ENCODE peak calls at places on chromosomes 13 and 19, in ten cellular contexts. R, A, B, I, W, P, T, D, F and K are unnamed samples.
A peak's percentile ranks its signal among the peaks of the same experiment; 100 is the strongest.

GRCh38 chr13:98976941-98977340 is 923 bp downstream of the DOCK9 start:
- DNase-seq in R (no peak), A (no peak), B (no peak), I (no peak), W (peak; percentile 12), P (no peak), T (no peak), D (no peak), F (no peak), K (peak; percentile 55)

GRCh38 chr19:40411125-40411842 is 1.9 kb downstream of the PRX start:
- DNase-seq in R (no peak), A (no peak), B (no peak), I (no peak), W (no peak), P (no peak), T (peak; percentile 62), D (no peak), F (no peak), K (no peak)

GRCh38 chr19:14381689-14382474 is 638 bp downstream of the ADGRE5 start:
- DNase-seq in R (no peak), A (no peak), B (peak; percentile 77), I (no peak), W (peak; percentile 20), P (peak; percentile 77), T (no peak), D (peak; percentile 44), F (no peak), K (no peak)

GRCh38 chr13:106083620-106084350 is 451.7 kb downstream of the EFNB2 start:
- DNase-seq in R (no peak), A (peak; percentile 63), B (no peak), I (peak; percentile 49), W (peak; percentile 54), P (no peak), T (no peak), D (peak; percentile 59), F (no peak), K (peak; percentile 86)

GRCh38 chr13:78185700-78186099 is 267.1 kb upstream of the EDNRB start:
- DNase-seq in R (no peak), A (no peak), B (no peak), I (no peak), W (no peak), P (no peak), T (no peak), D (no peak), F (no peak), K (no peak)

GRCh38 chr13:28100149-28101121 is at the start of gene FLT3:
- DNase-seq in R (no peak), A (peak; percentile 82), B (no peak), I (peak; percentile 27), W (peak; percentile 38), P (no peak), T (no peak), D (peak; percentile 7), F (no peak), K (peak; percentile 10)

GRCh38 chr19:12952488-12953455 is 4.3 kb downstream of the GADD45GIP1 start:
- DNase-seq in R (no peak), A (no peak), B (no peak), I (no peak), W (peak; percentile 88), P (peak; percentile 73), T (no peak), D (peak; percentile 89), F (peak; percentile 49), K (peak; percentile 86)

GRCh38 chr13:31866099-31866498 is 126.8 kb downstream of the RXFP2 start:
- DNase-seq in R (no peak), A (no peak), B (no peak), I (no peak), W (no peak), P (no peak), T (no peak), D (no peak), F (no peak), K (no peak)

GRCh38 chr13:53298426-53298825 is 269.8 kb downstream of the OLFM4 start:
- DNase-seq in R (no peak), A (no peak), B (no peak), I (no peak), W (no peak), P (no peak), T (no peak), D (no peak), F (no peak), K (no peak)

GRCh38 chr19:47541507-47541906 is 26.6 kb upstream of the NAPA start:
- DNase-seq in R (no peak), A (no peak), B (peak; percentile 26), I (no peak), W (no peak), P (no peak), T (no peak), D (no peak), F (no peak), K (no peak)

GRCh38 chr13:83919775-83920174 is 37.5 kb upstream of the SLITRK1 start:
- DNase-seq in R (no peak), A (peak; percentile 19), B (no peak), I (no peak), W (no peak), P (no peak), T (no peak), D (no peak), F (no peak), K (no peak)

GRCh38 chr13:97256343-97256783 is 34.2 kb downstream of the MBNL2 start:
- DNase-seq in R (no peak), A (no peak), B (no peak), I (peak; percentile 80), W (peak; percentile 97), P (no peak), T (no peak), D (peak; percentile 91), F (no peak), K (peak; percentile 97)

GRCh38 chr13:99361197-99361596 is 54.0 kb upstream of the GPR183 start:
- DNase-seq in R (no peak), A (no peak), B (no peak), I (no peak), W (no peak), P (no peak), T (no peak), D (no peak), F (no peak), K (peak; percentile 11)

GRCh38 chr19:47456721-47457478 is 14.8 kb downstream of the SLC8A2 start:
- DNase-seq in R (no peak), A (no peak), B (no peak), I (no peak), W (no peak), P (no peak), T (no peak), D (no peak), F (no peak), K (no peak)

GRCh38 chr19:11012507-11012906 is 51.7 kb downstream of the SMARCA4 start:
- DNase-seq in R (no peak), A (no peak), B (no peak), I (no peak), W (no peak), P (no peak), T (no peak), D (no peak), F (no peak), K (no peak)

GRCh38 chr19:49861127-49861526 is 6.2 kb downstream of the PNKP start:
- DNase-seq in R (no peak), A (no peak), B (no peak), I (peak; percentile 71), W (no peak), P (no peak), T (no peak), D (peak; percentile 57), F (peak; percentile 88), K (no peak)

GRCh38 chr13:110023729-110024645 is 237.6 kb upstream of the IRS2 start:
- DNase-seq in R (no peak), A (peak; percentile 35), B (no peak), I (peak; percentile 65), W (peak; percentile 68), P (peak; percentile 78), T (no peak), D (peak; percentile 83), F (peak; percentile 59), K (no peak)

GRCh38 chr19:34678421-34678820 is 943 bp downstream of the ZNF302 start:
- DNase-seq in R (no peak), A (no peak), B (no peak), I (no peak), W (no peak), P (no peak), T (no peak), D (no peak), F (no peak), K (no peak)
- H3K4me1 ChIP-seq in R (peaks cover 5% of the 10 kb centered on the region), A (peaks cover 6% of the 10 kb centered on the region), B (peaks cover 6% of the 10 kb centered on the region), I (peaks cover 19% of the 10 kb centered on the region), W (peaks cover 3% of the 10 kb centered on the region), P (no peaks in the 10 kb centered on the region), T (no peaks in the 10 kb centered on the region), D (peaks cover 2% of the 10 kb centered on the region), F (no peaks in the 10 kb centered on the region), K (peaks cover 10% of the 10 kb centered on the region)

GRCh38 chr19:7676854-7677253 is at the start of gene MCEMP1:
- DNase-seq in R (no peak), A (no peak), B (no peak), I (no peak), W (no peak), P (no peak), T (no peak), D (no peak), F (no peak), K (no peak)

GRCh38 chr19:7679017-7679720 is 1.5 kb upstream of the TRAPPC5 start:
- DNase-seq in R (peak; percentile 63), A (no peak), B (peak; percentile 60), I (no peak), W (no peak), P (peak; percentile 55), T (no peak), D (no peak), F (no peak), K (no peak)

GRCh38 chr19:7679771-7680605 is 645 bp upstream of the TRAPPC5 start:
- DNase-seq in R (no peak), A (no peak), B (no peak), I (no peak), W (no peak), P (no peak), T (no peak), D (no peak), F (no peak), K (no peak)

GRCh38 chr19:7676376-7676775 is 514 bp upstream of the MCEMP1 start:
- DNase-seq in R (no peak), A (no peak), B (no peak), I (no peak), W (no peak), P (no peak), T (no peak), D (no peak), F (no peak), K (no peak)

GRCh38 chr19:7677664-7678311 is 898 bp downstream of the MCEMP1 start:
- DNase-seq in R (no peak), A (no peak), B (no peak), I (no peak), W (no peak), P (no peak), T (no peak), D (no peak), F (no peak), K (no peak)
- H3K4me1 ChIP-seq in R (peaks cover 20% of the 10 kb centered on the region), A (no peaks in the 10 kb centered on the region), B (peaks cover 37% of the 10 kb centered on the region), I (no peaks in the 10 kb centered on the region), W (peaks cover 4% of the 10 kb centered on the region), P (no peaks in the 10 kb centered on the region), T (no peaks in the 10 kb centered on the region), D (no peaks in the 10 kb centered on the region), F (peaks cover 10% of the 10 kb centered on the region), K (peaks cover 7% of the 10 kb centered on the region)

GRCh38 chr19:16113727-16114126 is 2.0 kb downstream of the RAB8A start:
- DNase-seq in R (peak; percentile 50), A (no peak), B (no peak), I (no peak), W (no peak), P (no peak), T (no peak), D (no peak), F (no peak), K (no peak)
- H3K4me1 ChIP-seq in R (peaks cover 64% of the 10 kb centered on the region), A (no peaks in the 10 kb centered on the region), B (peaks cover 27% of the 10 kb centered on the region), I (peaks cover 12% of the 10 kb centered on the region), W (peaks cover 7% of the 10 kb centered on the region), P (peaks cover 1% of the 10 kb centered on the region), T (peaks cover 5% of the 10 kb centered on the region), D (peaks cover 9% of the 10 kb centered on the region), F (peaks cover 8% of the 10 kb centered on the region), K (peaks cover 12% of the 10 kb centered on the region)

GRCh38 chr13:25180795-25181537 is 8.9 kb upstream of the AMER2 start:
- DNase-seq in R (no peak), A (peak; percentile 31), B (no peak), I (no peak), W (no peak), P (no peak), T (no peak), D (no peak), F (no peak), K (no peak)
- H3K4me1 ChIP-seq in R (peaks cover 16% of the 10 kb centered on the region), A (peaks cover 21% of the 10 kb centered on the region), B (no peaks in the 10 kb centered on the region), I (peaks cover 4% of the 10 kb centered on the region), W (no peaks in the 10 kb centered on the region), P (no peaks in the 10 kb centered on the region), T (no peaks in the 10 kb centered on the region), D (no peaks in the 10 kb centered on the region), F (no peaks in the 10 kb centered on the region), K (no peaks in the 10 kb centered on the region)